ENCODE peak calls at places on chromosomes 16 and 17, in seven cellular contexts. S, N, H, U, M, J and I are unnamed samples.

GRCh38 chr17:62701706-62702085 is 74.2 kb downstream of the MRC2 start:
- DNase-seq in S (no peak), N (no peak), H (no peak), U (no peak), M (no peak), J (no peak), I (peak)

GRCh38 chr17:58611331-58611730 is 80.5 kb downstream of the TEX14 start:
- DNase-seq in S (no peak), N (peak), H (no peak), U (no peak), M (no peak), J (no peak), I (peak)

GRCh38 chr17:77254961-77255741 is 114.4 kb downstream of the SEC14L1 start:
- DNase-seq in S (peak), N (peak), H (peak), U (no peak), M (no peak), J (peak), I (peak)

GRCh38 chr16:30076276-30076791 is 540 bp downstream of the PPP4C start:
- DNase-seq in S (no peak), N (no peak), H (no peak), U (no peak), M (peak), J (no peak), I (peak)

GRCh38 chr16:24088767-24089166 is 167.4 kb upstream of the CACNG3 start:
- DNase-seq in S (no peak), N (no peak), H (no peak), U (no peak), M (no peak), J (no peak), I (no peak)

GRCh38 chr16:30179195-30179594 is 4.2 kb upstream of the CORO1A start:
- DNase-seq in S (no peak), N (no peak), H (no peak), U (no peak), M (no peak), J (no peak), I (no peak)

GRCh38 chr16:48235556-48236136 is 8.5 kb upstream of the LONP2 start:
- DNase-seq in S (peak), N (no peak), H (no peak), U (no peak), M (peak), J (no peak), I (no peak)

GRCh38 chr17:79695293-79696158 is 35.2 kb upstream of the ENPP7 start:
- DNase-seq in S (no peak), N (peak), H (no peak), U (no peak), M (no peak), J (no peak), I (no peak)

GRCh38 chr16:68756250-68757051 is 19.4 kb downstream of the CDH1 start:
- DNase-seq in S (no peak), N (peak), H (peak), U (peak), M (peak), J (peak), I (no peak)

GRCh38 chr16:2751577-2752034 is 832 bp upstream of the SRRM2 start:
- DNase-seq in S (no peak), N (peak), H (peak), U (no peak), M (no peak), J (no peak), I (peak)

GRCh38 chr16:75351183-75351582 is 82.1 kb downstream of the CFDP1 start:
- DNase-seq in S (peak), N (peak), H (peak), U (no peak), M (no peak), J (no peak), I (peak)

GRCh38 chr17:58375811-58376210 is 23.8 kb upstream of the SUPT4H1 start:
- DNase-seq in S (no peak), N (no peak), H (no peak), U (no peak), M (peak), J (no peak), I (no peak)

GRCh38 chr17:56976941-56977570 is 875 bp upstream of the SCPEP1 start:
- DNase-seq in S (no peak), N (no peak), H (no peak), U (no peak), M (no peak), J (no peak), I (no peak)

GRCh38 chr17:16491703-16492612 is at the start of gene LRRC75A:
- DNase-seq in S (peak), N (peak), H (no peak), U (no peak), M (peak), J (peak), I (peak)

GRCh38 chr17:40541873-40542561 is 23.3 kb downstream of the CCR7 start:
- DNase-seq in S (no peak), N (peak), H (no peak), U (no peak), M (no peak), J (no peak), I (no peak)

GRCh38 chr17:48812001-48812400 is 5.0 kb downstream of the TTLL6 start:
- DNase-seq in S (no peak), N (no peak), H (no peak), U (no peak), M (peak), J (no peak), I (no peak)

GRCh38 chr16:11650641-11651591 is 17.3 kb upstream of the SNN start:
- DNase-seq in S (no peak), N (no peak), H (no peak), U (no peak), M (no peak), J (no peak), I (peak)

DNA sequence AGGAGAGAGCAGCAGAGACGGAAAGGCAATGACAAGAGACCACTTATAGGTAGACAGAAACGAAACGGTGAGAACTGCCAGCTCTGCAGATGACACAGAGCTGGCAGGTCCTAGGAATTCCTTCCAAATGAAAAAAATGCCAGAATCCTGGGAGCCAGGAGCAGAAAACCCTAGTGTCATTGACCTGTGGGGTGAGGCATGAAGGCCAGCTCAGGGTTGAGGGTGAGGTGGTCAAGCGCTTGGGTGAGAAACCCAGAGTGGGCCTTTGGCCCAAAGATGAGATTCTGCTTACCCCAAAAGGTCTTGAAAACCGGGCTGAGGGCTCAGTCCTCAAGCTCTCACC is 9.2 kb downstream of the HIC1 start:
- DNase-seq in S (no peak), N (peak), H (no peak), U (no peak), M (no peak), J (no peak), I (peak)
- H3K27ac ChIP-seq in S (peak), N (peak), H (no peak), U (no peak), M (peak), J (peak), I (peak)

GRCh38 chr16:66899945-66900688 is 18.6 kb downstream of the CDH16 start:
- DNase-seq in S (peak), N (peak), H (peak), U (peak), M (peak), J (peak), I (peak)
- H3K27ac ChIP-seq in S (peak), N (peak), H (peak), U (no peak), M (peak), J (peak), I (peak)

GRCh38 chr17:67469208-67469980 is 92.3 kb downstream of the PITPNC1 start:
- DNase-seq in S (peak), N (peak), H (no peak), U (peak), M (no peak), J (no peak), I (no peak)
- H3K27ac ChIP-seq in S (no peak), N (no peak), H (no peak), U (peak), M (no peak), J (peak), I (no peak)

GRCh38 chr17:82494236-82495055 is 25.1 kb upstream of the FOXK2 start:
- DNase-seq in S (peak), N (peak), H (peak), U (peak), M (peak), J (peak), I (peak)
- H3K27ac ChIP-seq in S (no peak), N (no peak), H (peak), U (peak), M (no peak), J (peak), I (no peak)

DNA sequence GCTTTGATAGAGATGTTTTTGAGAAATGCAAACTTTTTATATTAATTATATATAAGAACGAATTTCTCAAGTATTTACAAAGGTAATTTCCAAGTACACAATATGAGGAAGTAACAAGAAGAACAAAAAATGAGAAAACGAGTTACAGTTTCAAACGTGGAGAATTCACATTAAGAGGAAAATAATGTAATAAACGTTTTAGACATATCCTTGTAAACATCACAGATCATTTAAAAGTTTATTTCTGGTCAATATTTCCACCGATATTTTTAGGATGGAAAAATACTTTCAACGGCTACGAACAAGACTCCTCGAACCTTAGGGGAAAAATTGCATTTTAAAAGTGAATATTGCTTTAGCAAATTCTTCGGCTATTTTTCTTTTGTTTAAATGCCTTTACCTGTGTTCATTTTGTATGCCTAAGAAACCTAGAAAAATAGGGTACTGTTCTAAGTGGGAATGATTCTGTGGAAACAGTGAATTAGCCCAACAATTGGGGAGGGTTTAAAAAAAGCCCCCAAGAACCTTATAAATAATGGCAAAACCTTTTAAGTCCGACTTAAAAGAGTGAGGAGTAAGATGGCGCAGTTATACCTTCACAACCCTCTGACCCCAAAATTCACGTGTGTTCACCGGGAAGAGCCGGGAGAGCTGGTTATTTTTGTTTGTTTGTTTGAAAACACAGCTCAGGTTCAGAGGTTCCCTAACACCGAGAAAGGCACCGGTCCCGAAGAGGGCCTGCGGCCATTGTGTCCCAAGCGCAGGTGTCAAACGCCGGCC is 3.3 kb downstream of the HNF1B start:
- DNase-seq in S (no peak), N (no peak), H (no peak), U (no peak), M (no peak), J (no peak), I (no peak)
- H3K27ac ChIP-seq in S (no peak), N (no peak), H (no peak), U (no peak), M (peak), J (peak), I (no peak)